ENCODE peak calls at places on chromosomes 11 and 22, in seven cellular contexts. V is islet precursor cell; X is memory B cell; Y is effector CD4-positive, alpha-beta T cell; O is left cardiac atrium; N is DMS153; G is stimulated activated CD4-positive, alpha-beta T cell treated with anti-CD3 and anti-CD28 coated beads, Interleukin-12 subunit alpha, Interleukin-12 subunit beta, amount 100 ng/mL, for 48 hours. J is an unnamed sample.

GRCh38 chr11:111476366-111476765 is 35.8 kb downstream of the BTG4 start:
- DNase-seq in V (no peak), X (no peak), Y (no peak), O (no peak), N (no peak), G (no peak), J (no peak)

GRCh38 chr11:128341280-128341679 is 246.1 kb downstream of the ETS1 start:
- DNase-seq in V (no peak), X (no peak), Y (peak; percentile 58), O (no peak), N (no peak), G (no peak), J (no peak)

GRCh38 chr11:83124631-83125424 is 32.1 kb upstream of the PCF11 start:
- DNase-seq in V (no peak), X (no peak), Y (no peak), O (no peak), N (no peak), G (no peak), J (no peak)

GRCh38 chr22:20243545-20244249 is 24.4 kb downstream of the RTN4R start:
- DNase-seq in V (peak; percentile 74), X (no peak), Y (peak; percentile 37), O (peak; percentile 83), N (peak; percentile 72), G (no peak), J (peak; percentile 74)

GRCh38 chr11:99911116-99911515 is 776.0 kb upstream of the ARHGAP42 start:
- DNase-seq in V (no peak), X (no peak), Y (no peak), O (no peak), N (no peak), G (no peak), J (no peak)

GRCh38 chr11:59872076-59872475 is 5.8 kb upstream of the TCN1 start:
- DNase-seq in V (no peak), X (no peak), Y (no peak), O (no peak), N (no peak), G (no peak), J (no peak)

GRCh38 chr11:56994532-56994931 is 5.8 kb downstream of the OR5AK2 start:
- DNase-seq in V (no peak), X (no peak), Y (no peak), O (no peak), N (no peak), G (no peak), J (no peak)

GRCh38 chr11:67544591-67545242 is 21.5 kb upstream of the CABP2 start:
- DNase-seq in V (no peak), X (no peak), Y (no peak), O (no peak), N (no peak), G (no peak), J (no peak)

J was measured in HTR-8/SVneo.